ENCODE peak calls at places on chromosome 15, in six cellular contexts. A, Y, Z, D, P and X are unnamed samples.

GRCh38 chr15:96334705-96335428 is 4.4 kb downstream of the NR2F2 start:
- DNase-seq in A (no peak), Y (no peak), Z (no peak), D (no peak), P (no peak), X (no peak)

GRCh38 chr15:96916750-96917149 is 586.2 kb downstream of the NR2F2 start:
- DNase-seq in A (no peak), Y (no peak), Z (no peak), D (no peak), P (no peak), X (no peak)

GRCh38 chr15:29765898-29766537 is 56.2 kb downstream of the TJP1 start:
- DNase-seq in A (no peak), Y (no peak), Z (no peak), D (no peak), P (no peak), X (no peak)

GRCh38 chr15:63778800-63779199 is 54.9 kb downstream of the HERC1 start:
- DNase-seq in A (no peak), Y (no peak), Z (no peak), D (no peak), P (no peak), X (no peak)

GRCh38 chr15:45522179-45522930 is at the start of gene SLC30A4:
- DNase-seq in A (peak; percentile 67), Y (peak; percentile 30), Z (peak; percentile 65), D (peak; percentile 42), P (peak; percentile 41), X (no peak)

GRCh38 chr15:101684384-101684783 is 32.2 kb upstream of the TM2D3 start:
- DNase-seq in A (no peak), Y (no peak), Z (no peak), D (peak; percentile 82), P (no peak), X (peak; percentile 28)

GRCh38 chr15:98586066-98586465 is 62.3 kb upstream of the IGF1R start:
- DNase-seq in A (no peak), Y (no peak), Z (no peak), D (no peak), P (no peak), X (no peak)

GRCh38 chr15:78637776-78638435 is 3.1 kb downstream of the CHRNB4 start:
- DNase-seq in A (no peak), Y (no peak), Z (no peak), D (no peak), P (no peak), X (no peak)

GRCh38 chr15:63048986-63049665 is 6.6 kb downstream of the TPM1 start:
- DNase-seq in A (peak; percentile 51), Y (no peak), Z (no peak), D (peak; percentile 66), P (no peak), X (no peak)

GRCh38 chr15:28900041-28900891 is 14.5 kb downstream of the APBA2 start:
- DNase-seq in A (no peak), Y (no peak), Z (no peak), D (no peak), P (no peak), X (no peak)

GRCh38 chr15:69735126-69735525 is 282.5 kb downstream of the RPLP1 start:
- DNase-seq in A (peak; percentile 31), Y (no peak), Z (no peak), D (no peak), P (peak; percentile 30), X (no peak)

GRCh38 chr15:81941479-81941878 is 104.3 kb downstream of the MEX3B start:
- DNase-seq in A (no peak), Y (no peak), Z (no peak), D (no peak), P (no peak), X (no peak)

GRCh38 chr15:55786341-55786740 is 43.4 kb upstream of the PRTG start:
- DNase-seq in A (no peak), Y (no peak), Z (no peak), D (no peak), P (no peak), X (no peak)

GRCh38 chr15:90681056-90681455 is 36.1 kb upstream of the BLM start:
- DNase-seq in A (no peak), Y (no peak), Z (no peak), D (no peak), P (no peak), X (no peak)

GRCh38 chr15:51770902-51771301 is 19.5 kb downstream of the TMOD2 start:
- DNase-seq in A (no peak), Y (no peak), Z (no peak), D (no peak), P (no peak), X (no peak)

GRCh38 chr15:82044373-82045178 is 1.2 kb downstream of the MEX3B start:
- DNase-seq in A (peak; percentile 18), Y (peak; percentile 53), Z (peak; percentile 29), D (peak; percentile 81), P (peak; percentile 15), X (no peak)

GRCh38 chr15:72515591-72516389 is 41.7 kb downstream of the ARIH1 start:
- DNase-seq in A (no peak), Y (no peak), Z (no peak), D (peak; percentile 20), P (no peak), X (no peak)

GRCh38 chr15:80093854-80094418 is 34.5 kb downstream of the ZFAND6 start:
- DNase-seq in A (peak; percentile 57), Y (no peak), Z (no peak), D (no peak), P (no peak), X (no peak)

GRCh38 chr15:75661041-75661778 is 13.5 kb downstream of the SNX33 start:
- DNase-seq in A (peak; percentile 53), Y (peak; percentile 88), Z (no peak), D (peak; percentile 91), P (peak; percentile 79), X (no peak)

GRCh38 chr15:84082739-84083138 is 152.8 kb upstream of the GOLGA6L4 start:
- DNase-seq in A (no peak), Y (no peak), Z (no peak), D (no peak), P (no peak), X (no peak)

GRCh38 chr15:40928351-40928974 is 677 bp upstream of the DLL4 start:
- DNase-seq in A (no peak), Y (no peak), Z (no peak), D (no peak), P (no peak), X (no peak)

GRCh38 chr15:25250011-25250596 is 188.7 kb downstream of the UBE3A start:
- DNase-seq in A (no peak), Y (no peak), Z (no peak), D (no peak), P (no peak), X (no peak)

GRCh38 chr15:60223161-60223560 is 174.6 kb downstream of the ANXA2 start:
- DNase-seq in A (no peak), Y (no peak), Z (no peak), D (no peak), P (no peak), X (no peak)